ENCODE peak calls at places on chromosomes 5 and 9, in five cellular contexts. One of them, this sample, is unnamed.

GRCh38 chr5:180860273-180860886 is 696 bp downstream of the ZFP62 start:
- DNase-seq in adrenal gland: no peak
- DNase-seq in CD4-positive, CD25-positive, alpha-beta regulatory T cell: peak; percentile 78
- DNase-seq in stomach: no peak
- DNase-seq in mucosa of descending colon: peak; percentile 72
- DNase-seq in this sample: peak; percentile 19

GRCh38 chr5:176532795-176533194 is 4.4 kb downstream of the RNF44 start:
- DNase-seq in adrenal gland: no peak
- DNase-seq in CD4-positive, CD25-positive, alpha-beta regulatory T cell: no peak
- DNase-seq in stomach: no peak
- DNase-seq in mucosa of descending colon: peak; percentile 65
- DNase-seq in this sample: no peak

GRCh38 chr5:1276930-1277329 is 17.9 kb downstream of the TERT start:
- DNase-seq in adrenal gland: no peak
- DNase-seq in CD4-positive, CD25-positive, alpha-beta regulatory T cell: no peak
- DNase-seq in stomach: no peak
- DNase-seq in mucosa of descending colon: no peak
- DNase-seq in this sample: no peak

GRCh38 chr5:14250094-14250777 is 107.1 kb downstream of the TRIO start:
- DNase-seq in adrenal gland: peak; percentile 52
- DNase-seq in CD4-positive, CD25-positive, alpha-beta regulatory T cell: no peak
- DNase-seq in stomach: no peak
- DNase-seq in mucosa of descending colon: peak; percentile 69
- DNase-seq in this sample: no peak

GRCh38 chr9:20384642-20385041 is 237.7 kb downstream of the MLLT3 start:
- DNase-seq in adrenal gland: no peak
- DNase-seq in CD4-positive, CD25-positive, alpha-beta regulatory T cell: no peak
- DNase-seq in stomach: no peak
- DNase-seq in mucosa of descending colon: no peak
- DNase-seq in this sample: peak; percentile 50

GRCh38 chr9:93709600-93710369 is 133.4 kb downstream of the PHF2 start:
- DNase-seq in adrenal gland: no peak
- DNase-seq in CD4-positive, CD25-positive, alpha-beta regulatory T cell: no peak
- DNase-seq in stomach: no peak
- DNase-seq in mucosa of descending colon: no peak
- DNase-seq in this sample: no peak

GRCh38 chr9:103761466-103761865 is 332.6 kb upstream of the SMC2 start:
- DNase-seq in adrenal gland: no peak
- DNase-seq in CD4-positive, CD25-positive, alpha-beta regulatory T cell: no peak
- DNase-seq in stomach: no peak
- DNase-seq in mucosa of descending colon: no peak
- DNase-seq in this sample: no peak

GRCh38 chr5:10133830-10134229 is 115.9 kb downstream of the ATPSCKMT start:
- DNase-seq in adrenal gland: no peak
- DNase-seq in CD4-positive, CD25-positive, alpha-beta regulatory T cell: no peak
- DNase-seq in stomach: no peak
- DNase-seq in mucosa of descending colon: no peak
- DNase-seq in this sample: peak; percentile 21

GRCh38 chr9:17137576-17137975 is 2.7 kb downstream of the CNTLN start:
- DNase-seq in adrenal gland: no peak
- DNase-seq in CD4-positive, CD25-positive, alpha-beta regulatory T cell: no peak
- DNase-seq in stomach: no peak
- DNase-seq in mucosa of descending colon: no peak
- DNase-seq in this sample: no peak

GRCh38 chr5:66440202-66440680 is 156.0 kb upstream of the MAST4 start:
- DNase-seq in adrenal gland: no peak
- DNase-seq in CD4-positive, CD25-positive, alpha-beta regulatory T cell: no peak
- DNase-seq in stomach: no peak
- DNase-seq in mucosa of descending colon: no peak
- DNase-seq in this sample: peak; percentile 67

GRCh38 chr5:143676794-143677193 is 135.2 kb upstream of the HMHB1 start:
- DNase-seq in adrenal gland: peak; percentile 8
- DNase-seq in CD4-positive, CD25-positive, alpha-beta regulatory T cell: no peak
- DNase-seq in stomach: no peak
- DNase-seq in mucosa of descending colon: no peak
- DNase-seq in this sample: no peak

GRCh38 chr5:94577466-94578245 is 40.7 kb downstream of the KIAA0825 start:
- DNase-seq in adrenal gland: no peak
- DNase-seq in CD4-positive, CD25-positive, alpha-beta regulatory T cell: peak; percentile 41
- DNase-seq in stomach: no peak
- DNase-seq in mucosa of descending colon: no peak
- DNase-seq in this sample: no peak

GRCh38 chr9:93061260-93061751 is 2.8 kb downstream of the SUSD3 start:
- DNase-seq in adrenal gland: no peak
- DNase-seq in CD4-positive, CD25-positive, alpha-beta regulatory T cell: no peak
- DNase-seq in stomach: no peak
- DNase-seq in mucosa of descending colon: peak; percentile 43
- DNase-seq in this sample: no peak

GRCh38 chr5:77960863-77961396 is 184.8 kb upstream of the TBCA start:
- DNase-seq in adrenal gland: no peak
- DNase-seq in CD4-positive, CD25-positive, alpha-beta regulatory T cell: no peak
- DNase-seq in stomach: no peak
- DNase-seq in mucosa of descending colon: no peak
- DNase-seq in this sample: no peak

GRCh38 chr9:107894572-107895261 is 405.1 kb upstream of the KLF4 start:
- DNase-seq in adrenal gland: no peak
- DNase-seq in CD4-positive, CD25-positive, alpha-beta regulatory T cell: no peak
- DNase-seq in stomach: no peak
- DNase-seq in mucosa of descending colon: no peak
- DNase-seq in this sample: no peak

GRCh38 chr5:55816342-55816741 is 34.8 kb upstream of the IL31RA start:
- DNase-seq in adrenal gland: no peak
- DNase-seq in CD4-positive, CD25-positive, alpha-beta regulatory T cell: no peak
- DNase-seq in stomach: no peak
- DNase-seq in mucosa of descending colon: no peak
- DNase-seq in this sample: no peak

GRCh38 chr9:81621785-81622243 is 67.5 kb downstream of the TLE1 start:
- DNase-seq in adrenal gland: no peak
- DNase-seq in CD4-positive, CD25-positive, alpha-beta regulatory T cell: no peak
- DNase-seq in stomach: no peak
- DNase-seq in mucosa of descending colon: no peak
- DNase-seq in this sample: no peak

GRCh38 chr5:77991084-77991483 is 214.9 kb upstream of the TBCA start:
- DNase-seq in adrenal gland: no peak
- DNase-seq in CD4-positive, CD25-positive, alpha-beta regulatory T cell: no peak
- DNase-seq in stomach: no peak
- DNase-seq in mucosa of descending colon: no peak
- DNase-seq in this sample: no peak

GRCh38 chr5:177142029-177142681 is 8.6 kb downstream of the NSD1 start:
- DNase-seq in adrenal gland: no peak
- DNase-seq in CD4-positive, CD25-positive, alpha-beta regulatory T cell: no peak
- DNase-seq in stomach: no peak
- DNase-seq in mucosa of descending colon: no peak
- DNase-seq in this sample: no peak

GRCh38 chr9:121700831-121701419 is 49.5 kb downstream of the DAB2IP start:
- DNase-seq in adrenal gland: no peak
- DNase-seq in CD4-positive, CD25-positive, alpha-beta regulatory T cell: no peak
- DNase-seq in stomach: no peak
- DNase-seq in mucosa of descending colon: peak; percentile 47
- DNase-seq in this sample: no peak
- H3K4me3 ChIP-seq in adrenal gland: no peak overlapping the region
- H3K4me3 ChIP-seq in CD4-positive, CD25-positive, alpha-beta regulatory T cell: no peak overlapping the region
- H3K4me3 ChIP-seq in stomach: peak overlapping the region; percentile 65
- H3K4me3 ChIP-seq in mucosa of descending colon: no peak overlapping the region
- H3K4me3 ChIP-seq in this sample: no peak overlapping the region

GRCh38 chr5:165576678-165577275 is 2071.4 kb downstream of the MAT2B start:
- DNase-seq in adrenal gland: no peak
- DNase-seq in CD4-positive, CD25-positive, alpha-beta regulatory T cell: no peak
- DNase-seq in stomach: no peak
- DNase-seq in mucosa of descending colon: no peak
- DNase-seq in this sample: no peak

GRCh38 chr5:165574140-165574539 is 2068.7 kb downstream of the MAT2B start:
- DNase-seq in adrenal gland: no peak
- DNase-seq in CD4-positive, CD25-positive, alpha-beta regulatory T cell: no peak
- DNase-seq in stomach: no peak
- DNase-seq in mucosa of descending colon: no peak
- DNase-seq in this sample: peak; percentile 3

DNA sequence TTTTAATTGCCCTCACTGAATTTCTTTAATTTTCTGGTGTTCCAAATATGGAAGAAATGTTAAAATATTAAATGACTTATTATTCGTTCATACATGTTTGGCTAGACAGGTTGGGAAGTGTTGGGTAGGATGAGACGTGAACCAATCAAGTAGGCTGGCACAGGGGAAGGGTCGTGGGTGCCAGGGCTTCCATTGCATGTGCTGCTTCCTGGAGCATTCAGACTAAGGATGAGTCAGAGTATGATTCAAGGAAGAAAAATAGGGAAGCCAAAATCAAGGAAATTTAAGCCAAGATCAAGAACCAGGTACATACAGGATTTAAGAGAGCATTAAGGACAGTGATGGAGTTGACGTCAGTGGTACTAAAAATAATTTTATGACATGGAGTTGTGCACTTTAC is 2068.0 kb downstream of the MAT2B start:
- DNase-seq in adrenal gland: no peak
- DNase-seq in CD4-positive, CD25-positive, alpha-beta regulatory T cell: no peak
- DNase-seq in stomach: no peak
- DNase-seq in mucosa of descending colon: no peak
- DNase-seq in this sample: peak; percentile 80
- H3K36me3 ChIP-seq in adrenal gland: no peaks in the 10 kb centered on the region
- H3K36me3 ChIP-seq in CD4-positive, CD25-positive, alpha-beta regulatory T cell: no peaks in the 10 kb centered on the region
- H3K36me3 ChIP-seq in stomach: no peaks in the 10 kb centered on the region
- H3K36me3 ChIP-seq in mucosa of descending colon: no peaks in the 10 kb centered on the region
- H3K36me3 ChIP-seq in this sample: no peaks in the 10 kb centered on the region

GRCh38 chr9:88852794-88853193 is 138.5 kb upstream of the S1PR3 start:
- DNase-seq in adrenal gland: peak; percentile 29
- DNase-seq in CD4-positive, CD25-positive, alpha-beta regulatory T cell: no peak
- DNase-seq in stomach: no peak
- DNase-seq in mucosa of descending colon: no peak
- DNase-seq in this sample: peak; percentile 42
- H3K4me3 ChIP-seq in adrenal gland: no peak overlapping the region
- H3K4me3 ChIP-seq in CD4-positive, CD25-positive, alpha-beta regulatory T cell: no peak overlapping the region
- H3K4me3 ChIP-seq in stomach: no peak overlapping the region
- H3K4me3 ChIP-seq in mucosa of descending colon: no peak overlapping the region
- H3K4me3 ChIP-seq in this sample: no peak overlapping the region

DNA sequence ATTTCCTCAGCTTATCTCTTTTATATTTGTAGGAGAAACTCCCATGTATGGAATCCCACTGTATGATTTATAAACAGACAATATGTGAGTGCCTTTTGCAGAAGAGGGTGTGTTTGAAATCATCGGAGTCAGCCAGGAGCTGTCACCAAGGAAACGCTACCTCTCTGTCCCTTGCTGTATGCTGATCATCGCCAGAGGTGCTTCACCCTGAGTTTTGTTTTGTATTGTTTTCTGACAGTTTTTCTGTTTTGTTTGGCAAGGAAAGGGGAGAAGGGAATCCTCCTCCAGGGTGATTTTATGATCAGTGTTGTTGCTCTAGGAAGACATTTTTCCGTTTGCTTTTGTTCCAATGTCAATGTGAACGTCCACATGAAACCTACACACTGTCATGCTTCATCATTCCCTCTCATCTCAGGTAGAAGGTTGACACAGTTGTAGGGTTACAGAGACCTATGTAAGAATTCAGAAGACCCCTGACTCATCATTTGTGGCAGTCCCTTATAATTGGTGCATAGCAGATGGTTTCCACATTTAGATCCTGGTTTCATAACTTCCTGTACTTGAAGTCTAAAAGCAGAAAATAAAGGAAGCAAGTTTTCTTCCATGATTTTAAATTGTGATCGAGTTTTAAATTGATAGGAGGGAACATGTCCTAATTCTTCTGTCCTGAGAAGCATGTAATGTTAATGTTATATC is 18.0 kb upstream of the CTSL start:
- DNase-seq in adrenal gland: no peak
- DNase-seq in CD4-positive, CD25-positive, alpha-beta regulatory T cell: no peak
- DNase-seq in stomach: no peak
- DNase-seq in mucosa of descending colon: no peak
- DNase-seq in this sample: no peak
- H3K36me3 ChIP-seq in adrenal gland: peaks cover 11% of the 10 kb centered on the region
- H3K36me3 ChIP-seq in CD4-positive, CD25-positive, alpha-beta regulatory T cell: no peaks in the 10 kb centered on the region
- H3K36me3 ChIP-seq in stomach: peaks cover 65% of the 10 kb centered on the region
- H3K36me3 ChIP-seq in mucosa of descending colon: no peaks in the 10 kb centered on the region
- H3K36me3 ChIP-seq in this sample: peaks cover 58% of the 10 kb centered on the region

DNA sequence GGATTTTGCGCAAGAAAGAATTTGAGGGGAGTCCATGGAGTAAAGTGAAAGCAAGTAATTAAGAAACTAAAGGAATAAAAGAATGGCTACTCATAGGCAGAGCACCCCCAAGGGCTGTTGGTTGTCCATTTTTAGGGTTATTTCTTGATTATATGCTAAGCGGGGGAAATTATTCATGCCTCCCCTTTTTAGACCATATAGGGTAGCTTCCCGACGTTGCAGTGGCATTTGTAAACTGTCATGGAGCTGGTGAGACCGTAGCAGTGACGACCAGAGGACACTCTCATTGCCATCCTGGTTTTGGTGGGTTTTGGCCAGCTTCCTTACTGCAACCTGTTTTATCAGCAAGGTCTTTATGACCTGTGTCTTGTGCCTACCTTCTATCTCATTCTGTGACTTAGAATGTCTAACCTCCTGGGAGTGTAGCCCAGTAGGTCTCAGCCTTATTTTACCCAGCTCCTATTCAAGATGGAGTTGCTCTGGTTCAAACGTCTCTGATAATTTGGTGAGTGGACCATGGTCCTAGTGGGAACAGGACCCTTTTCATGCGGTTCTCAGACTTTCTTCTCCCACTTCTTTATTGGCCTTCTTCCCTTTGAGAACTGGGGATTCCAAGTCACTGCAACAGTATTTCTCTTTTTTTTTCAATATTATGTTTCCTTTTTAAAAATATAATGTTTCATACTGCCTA is 1.3 kb upstream of the ERAP1 start:
- DNase-seq in adrenal gland: no peak
- DNase-seq in CD4-positive, CD25-positive, alpha-beta regulatory T cell: no peak
- DNase-seq in stomach: no peak
- DNase-seq in mucosa of descending colon: no peak
- DNase-seq in this sample: no peak
- H3K4me3 ChIP-seq in adrenal gland: peak overlapping the region; percentile 91
- H3K4me3 ChIP-seq in CD4-positive, CD25-positive, alpha-beta regulatory T cell: peak overlapping the region; percentile 70
- H3K4me3 ChIP-seq in stomach: peak overlapping the region; percentile 72
- H3K4me3 ChIP-seq in mucosa of descending colon: no peak overlapping the region
- H3K4me3 ChIP-seq in this sample: peak overlapping the region; percentile 84

GRCh38 chr5:71925608-71926091 is 181.6 kb upstream of the MAP1B start:
- DNase-seq in adrenal gland: no peak
- DNase-seq in CD4-positive, CD25-positive, alpha-beta regulatory T cell: no peak
- DNase-seq in stomach: no peak
- DNase-seq in mucosa of descending colon: no peak
- DNase-seq in this sample: peak; percentile 87
- H3K36me3 ChIP-seq in adrenal gland: no peaks in the 10 kb centered on the region
- H3K36me3 ChIP-seq in CD4-positive, CD25-positive, alpha-beta regulatory T cell: no peaks in the 10 kb centered on the region
- H3K36me3 ChIP-seq in stomach: no peaks in the 10 kb centered on the region
- H3K36me3 ChIP-seq in mucosa of descending colon: no peaks in the 10 kb centered on the region
- H3K36me3 ChIP-seq in this sample: no peaks in the 10 kb centered on the region

DNA sequence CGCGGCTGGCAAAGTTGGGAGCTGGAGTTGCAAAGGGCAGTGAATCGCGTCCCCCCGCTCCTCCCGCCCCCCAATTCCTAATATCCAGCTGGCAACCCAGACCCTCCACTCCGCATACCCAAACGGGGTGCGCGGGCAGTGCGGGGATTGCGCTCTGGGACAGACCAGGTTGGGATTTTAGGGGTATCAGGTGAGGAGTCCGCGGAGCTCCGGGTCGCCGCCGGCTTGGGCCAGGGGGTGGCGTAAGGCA is 553 bp downstream of the IQGAP2 start:
- DNase-seq in adrenal gland: peak; percentile 45
- DNase-seq in CD4-positive, CD25-positive, alpha-beta regulatory T cell: no peak
- DNase-seq in stomach: no peak
- DNase-seq in mucosa of descending colon: no peak
- DNase-seq in this sample: peak; percentile 10
- H3K4me3 ChIP-seq in adrenal gland: peak overlapping the region; percentile 91
- H3K4me3 ChIP-seq in CD4-positive, CD25-positive, alpha-beta regulatory T cell: peak overlapping the region; percentile 94
- H3K4me3 ChIP-seq in stomach: peak overlapping the region; percentile 88
- H3K4me3 ChIP-seq in mucosa of descending colon: peak overlapping the region; percentile 76
- H3K4me3 ChIP-seq in this sample: peak overlapping the region; percentile 64